ENCODE peak calls at places on chromosomes 7 and 10, in six cellular contexts. U is cardiac muscle cell, C is DND-41, I is brain microvascular endothelial cell, P is fibroblast of lung, L is colonic mucosa. H is an unnamed sample.

GRCh38 chr10:3811331-3811870 is 26.4 kb upstream of the KLF6 start:
- DNase-seq in U (no peak), C (peak), I (peak), P (peak), L (no peak), H (no peak)

GRCh38 chr7:100678291-100678984 is 4.9 kb downstream of the GNB2 start:
- DNase-seq in U (no peak), C (no peak), I (no peak), P (no peak), L (no peak), H (no peak)

GRCh38 chr10:5959581-5960069 is 17.7 kb downstream of the IL15RA start:
- DNase-seq in U (no peak), C (no peak), I (no peak), P (no peak), L (no peak), H (no peak)

GRCh38 chr10:71080381-71081228 is 131.8 kb upstream of the UNC5B start:
- DNase-seq in U (no peak), C (no peak), I (no peak), P (no peak), L (peak), H (no peak)

GRCh38 chr10:72980348-72980747 is 25.7 kb upstream of the PLA2G12B start:
- DNase-seq in U (no peak), C (no peak), I (no peak), P (no peak), L (no peak), H (no peak)

GRCh38 chr10:15439381-15439837 is 68.3 kb upstream of the FAM171A1 start:
- DNase-seq in U (peak), C (no peak), I (peak), P (peak), L (no peak), H (peak)

GRCh38 chr10:86857097-86857825 is 100.2 kb downstream of the MMRN2 start:
- DNase-seq in U (no peak), C (no peak), I (peak), P (peak), L (no peak), H (no peak)

GRCh38 chr10:91424016-91424415 is 13.9 kb downstream of the HECTD2 start:
- DNase-seq in U (no peak), C (no peak), I (peak), P (peak), L (no peak), H (no peak)

GRCh38 chr10:24642921-24643678 is 80.6 kb downstream of the ARHGAP21 start:
- DNase-seq in U (peak), C (peak), I (peak), P (peak), L (peak), H (peak)

GRCh38 chr7:75842836-75843446 is 29.3 kb upstream of the CCL24 start:
- DNase-seq in U (no peak), C (no peak), I (peak), P (peak), L (no peak), H (no peak)

GRCh38 chr7:140888087-140888486 is 36.6 kb downstream of the BRAF start:
- DNase-seq in U (no peak), C (no peak), I (no peak), P (no peak), L (no peak), H (no peak)

GRCh38 chr10:96416643-96417042 is 57.8 kb upstream of the OPALIN start:
- DNase-seq in U (no peak), C (no peak), I (no peak), P (peak), L (peak), H (no peak)

DNA sequence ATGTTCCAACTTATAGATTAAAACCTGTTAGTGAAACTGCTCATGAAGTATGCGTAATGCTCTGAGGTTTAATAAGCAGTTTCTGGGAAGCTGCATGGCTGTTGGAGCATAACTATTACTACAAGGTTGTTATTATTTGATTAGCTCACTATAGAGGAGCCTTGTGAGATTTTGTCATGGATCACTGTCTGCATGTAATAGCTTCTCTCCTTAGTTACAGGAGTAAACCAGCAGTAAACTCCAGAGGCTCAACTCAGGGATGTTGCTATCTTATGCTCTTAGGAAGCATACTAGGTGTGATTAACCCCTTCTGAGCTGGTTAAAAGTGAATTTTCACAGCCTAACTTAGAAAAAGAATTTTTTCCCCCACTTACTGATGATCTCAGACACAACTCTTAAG is 63.6 kb upstream of the IFRD1 start:
- DNase-seq in U (no peak), C (no peak), I (no peak), P (no peak), L (no peak), H (no peak)
- H3K27ac ChIP-seq in U (no peak), C (no peak), I (no peak), P (no peak), L (no peak), H (no peak)

GRCh38 chr10:48506147-48506917 is 98.5 kb downstream of the ARHGAP22 start:
- DNase-seq in U (no peak), C (no peak), I (peak), P (peak), L (peak), H (no peak)
- H3K27ac ChIP-seq in U (no peak), C (no peak), I (no peak), P (no peak), L (no peak), H (no peak)

GRCh38 chr7:82105463-82105862 is 335.6 kb upstream of the HGF start:
- DNase-seq in U (no peak), C (no peak), I (peak), P (peak), L (no peak), H (no peak)

GRCh38 chr7:82114237-82114636 is 329.3 kb downstream of the CACNA2D1 start:
- DNase-seq in U (no peak), C (no peak), I (no peak), P (no peak), L (no peak), H (no peak)

GRCh38 chr7:82109288-82109687 is 334.3 kb downstream of the CACNA2D1 start:
- DNase-seq in U (no peak), C (no peak), I (peak), P (peak), L (no peak), H (no peak)

DNA sequence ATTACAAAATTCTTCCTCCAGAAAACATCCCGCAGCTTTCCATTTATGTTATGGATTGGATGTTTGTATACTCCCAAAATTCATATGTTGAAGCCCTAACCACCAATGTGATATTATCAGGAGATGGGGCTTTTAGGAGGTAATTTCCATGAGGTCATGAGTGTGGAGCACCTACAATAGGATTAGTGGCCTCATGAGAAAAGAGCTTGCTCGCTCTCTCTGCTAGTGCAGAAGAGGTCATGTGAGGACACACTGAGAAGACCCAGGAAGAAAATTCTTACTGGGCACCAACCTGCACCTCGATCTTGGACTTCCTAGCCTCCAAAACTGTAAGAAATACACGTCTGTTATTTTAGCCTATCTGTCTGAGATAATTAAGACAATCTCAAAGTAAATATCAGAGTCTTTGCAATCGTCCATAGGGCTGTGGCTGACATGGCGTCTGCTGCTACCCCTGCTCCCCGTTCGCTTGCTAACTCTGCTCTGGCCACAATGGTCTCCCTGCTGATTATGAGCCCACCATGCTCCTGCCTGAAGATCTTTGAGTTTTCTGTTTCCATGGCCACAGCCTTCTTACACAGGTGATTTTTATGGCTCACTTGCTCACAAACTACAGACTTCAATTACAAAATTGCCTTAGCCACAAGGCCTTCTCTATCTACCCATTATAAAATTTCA is 333.3 kb downstream of the CACNA2D1 start:
- DNase-seq in U (no peak), C (no peak), I (no peak), P (no peak), L (no peak), H (no peak)
- H3K27ac ChIP-seq in U (no peak), C (no peak), I (no peak), P (peak), L (no peak), H (no peak)

DNA sequence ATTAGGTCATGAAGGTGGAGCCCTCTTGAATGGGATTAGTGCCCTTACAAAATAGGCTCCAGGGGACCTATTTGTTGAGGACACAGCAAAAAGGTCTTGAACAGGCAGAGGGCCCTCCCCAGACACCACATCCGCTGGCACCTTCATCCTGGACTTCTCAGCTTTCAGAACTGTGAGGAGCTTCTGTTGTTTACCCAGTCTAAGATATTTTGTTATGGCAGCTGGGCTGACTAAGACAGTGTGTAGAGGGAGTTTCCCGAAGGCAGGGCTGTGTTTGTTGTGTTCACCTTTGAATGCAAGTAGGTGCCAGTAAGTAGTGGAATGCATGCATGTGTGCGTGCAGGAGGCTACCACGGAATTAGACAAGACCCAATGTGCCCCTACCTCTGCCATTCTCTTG is 106.7 kb downstream of the PTPRE start:
- DNase-seq in U (no peak), C (no peak), I (no peak), P (no peak), L (no peak), H (no peak)
- H3K27ac ChIP-seq in U (no peak), C (no peak), I (no peak), P (no peak), L (no peak), H (no peak)

H was measured in iPS DF 6.9.